ENCODE peak calls at places on chromosomes 12 and 14, in seven cellular contexts. A is Peyer's patch, Y is prostate gland, O is heart left ventricle, H is BJ, K is astrocyte of the spinal cord, U is HFFc6. Z is an unnamed sample.

GRCh38 chr12:131723532-131723931 is 12.6 kb downstream of the SFSWAP start:
- DNase-seq in A (no peak), Y (no peak), O (no peak), H (no peak), K (no peak), U (no peak), Z (no peak)

GRCh38 chr12:34401659-34402227 is 379.4 kb downstream of the ALG10 start:
- DNase-seq in A (peak), Y (peak), O (peak), H (no peak), K (no peak), U (no peak), Z (no peak)

GRCh38 chr14:25056688-25057078 is 6.7 kb upstream of the STXBP6 start:
- DNase-seq in A (no peak), Y (no peak), O (no peak), H (no peak), K (no peak), U (no peak), Z (no peak)

GRCh38 chr12:94769040-94769420 is 118.7 kb upstream of the TMCC3 start:
- DNase-seq in A (peak), Y (no peak), O (no peak), H (no peak), K (no peak), U (no peak), Z (peak)

GRCh38 chr12:128947199-128947598 is 93.9 kb downstream of the GLT1D1 start:
- DNase-seq in A (no peak), Y (no peak), O (no peak), H (no peak), K (no peak), U (no peak), Z (no peak)

GRCh38 chr12:112543666-112544185 is 125.0 kb downstream of the PTPN11 start:
- DNase-seq in A (no peak), Y (no peak), O (no peak), H (no peak), K (no peak), U (no peak), Z (no peak)

GRCh38 chr14:75282166-75282547 is 3.5 kb downstream of the FOS start:
- DNase-seq in A (no peak), Y (no peak), O (no peak), H (no peak), K (peak), U (no peak), Z (no peak)

GRCh38 chr14:36781897-36782296 is 120.2 kb downstream of the PAX9 start:
- DNase-seq in A (no peak), Y (no peak), O (no peak), H (no peak), K (no peak), U (no peak), Z (no peak)

GRCh38 chr14:86761611-86762010 is 1231.4 kb downstream of the GALC start:
- DNase-seq in A (no peak), Y (no peak), O (no peak), H (no peak), K (no peak), U (no peak), Z (no peak)

GRCh38 chr12:74689929-74690328 is 152.3 kb downstream of the ATXN7L3B start:
- DNase-seq in A (no peak), Y (no peak), O (no peak), H (no peak), K (no peak), U (no peak), Z (no peak)
- TF ChIP-seq CTCF in A (no peak), Y (no peak), O (no peak), H (no peak), K (no peak), U (no peak), Z (no peak)

DNA sequence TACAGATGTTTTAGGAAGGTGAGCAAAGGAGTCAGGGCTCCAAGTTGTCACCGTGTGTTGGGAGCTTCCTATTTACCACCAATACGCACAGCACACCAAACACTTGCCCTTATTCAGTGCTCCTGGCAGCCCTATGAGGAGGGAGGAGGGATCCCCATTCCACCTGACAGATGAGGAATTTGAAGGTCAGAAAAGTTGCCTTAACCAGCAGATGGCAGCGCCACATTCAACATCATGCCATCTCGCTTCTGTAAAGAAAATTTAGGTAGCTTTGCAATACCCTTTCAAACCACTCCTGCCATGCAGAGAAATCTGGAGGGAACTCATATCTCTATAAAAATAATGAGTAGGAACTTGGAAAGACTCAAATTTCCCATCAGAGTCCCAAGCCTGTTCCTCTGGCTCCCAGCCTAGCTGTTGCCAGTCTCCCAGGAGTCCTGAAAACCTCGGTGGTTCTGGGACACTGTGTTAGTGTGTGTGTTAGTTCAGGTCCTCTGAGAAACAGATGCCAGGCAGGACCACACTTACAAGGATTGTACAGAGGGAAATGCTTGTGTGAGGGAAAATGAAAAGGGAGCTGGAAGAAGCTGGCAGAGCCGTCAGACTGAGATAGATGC is 410.5 kb downstream of the MED13L start:
- DNase-seq in A (no peak), Y (peak), O (no peak), H (no peak), K (no peak), U (no peak), Z (no peak)
- TF ChIP-seq CTCF in A (no peak), Y (peak), O (no peak), H (no peak), K (no peak), U (peak), Z (no peak)

DNA sequence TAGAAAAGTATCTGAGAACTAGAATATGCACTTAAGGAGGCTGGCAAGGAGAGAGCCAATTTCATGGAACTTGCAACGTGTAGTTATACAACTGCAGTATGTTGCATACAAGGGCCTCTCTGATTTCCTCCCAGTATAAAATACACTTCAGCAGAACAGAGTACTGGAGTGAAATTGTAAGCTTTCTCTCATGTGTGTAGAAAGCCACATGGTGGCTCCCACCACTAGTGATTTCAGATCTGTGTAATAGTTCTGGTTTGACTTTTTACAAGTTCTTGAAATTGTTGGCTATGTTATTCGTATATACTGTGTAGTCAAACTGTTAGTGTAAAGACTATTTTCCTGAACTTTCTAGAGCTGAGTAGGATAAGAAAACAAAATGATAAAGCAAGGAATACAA is 16.4 kb upstream of the LMO3 start:
- DNase-seq in A (no peak), Y (no peak), O (no peak), H (no peak), K (no peak), U (no peak), Z (no peak)
- TF ChIP-seq CTCF in A (no peak), Y (no peak), O (no peak), H (no peak), K (no peak), U (no peak), Z (no peak)

DNA sequence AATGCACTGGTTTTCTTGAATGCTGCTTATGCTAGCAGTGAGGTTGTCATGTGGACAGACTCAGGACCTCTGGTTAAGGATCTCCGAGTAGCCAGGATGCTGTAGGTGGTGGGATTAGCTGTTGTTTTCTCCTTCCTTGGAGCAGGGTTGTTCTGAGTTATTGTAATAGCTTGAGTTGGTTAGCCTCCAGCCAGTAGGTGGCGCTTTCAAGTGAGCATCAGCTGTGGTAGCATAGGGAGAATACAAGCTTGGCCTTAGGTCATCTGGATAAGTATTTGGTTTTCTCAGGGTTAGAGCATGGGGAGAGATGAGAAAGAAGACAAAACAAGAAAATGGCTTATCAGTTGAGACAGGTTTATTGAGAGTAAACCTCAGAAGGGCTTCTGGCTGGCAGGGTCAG is 299.7 kb upstream of the FBXO33 start:
- DNase-seq in A (no peak), Y (no peak), O (no peak), H (no peak), K (no peak), U (no peak), Z (no peak)
- TF ChIP-seq CTCF in A (peak), Y (no peak), O (no peak), H (no peak), K (peak), U (peak), Z (no peak)

DNA sequence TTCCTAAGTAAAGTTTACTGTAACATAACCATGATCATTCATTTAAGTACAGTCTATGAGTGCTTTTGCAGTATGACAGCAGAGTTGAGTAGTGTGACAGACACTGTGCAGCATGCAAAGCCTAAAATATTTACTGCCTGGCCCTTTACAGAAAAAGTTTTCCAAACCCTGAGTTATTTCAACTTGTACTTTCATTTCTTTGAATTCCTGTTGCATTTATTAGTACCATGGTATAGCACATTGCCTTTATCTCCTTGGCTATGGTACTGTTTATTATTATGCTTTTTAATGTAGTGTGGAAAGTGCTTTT is 6.2 kb downstream of the ARHGAP5 start:
- DNase-seq in A (no peak), Y (no peak), O (no peak), H (no peak), K (no peak), U (no peak), Z (no peak)
- TF ChIP-seq CTCF in A (no peak), Y (no peak), O (no peak), H (no peak), K (no peak), U (no peak), Z (no peak)

GRCh38 chr12:22598141-22598762 is 26.7 kb upstream of the ETNK1 start:
- DNase-seq in A (no peak), Y (no peak), O (no peak), H (no peak), K (no peak), U (no peak), Z (no peak)
- TF ChIP-seq CTCF in A (no peak), Y (no peak), O (no peak), H (no peak), K (no peak), U (no peak), Z (no peak)

DNA sequence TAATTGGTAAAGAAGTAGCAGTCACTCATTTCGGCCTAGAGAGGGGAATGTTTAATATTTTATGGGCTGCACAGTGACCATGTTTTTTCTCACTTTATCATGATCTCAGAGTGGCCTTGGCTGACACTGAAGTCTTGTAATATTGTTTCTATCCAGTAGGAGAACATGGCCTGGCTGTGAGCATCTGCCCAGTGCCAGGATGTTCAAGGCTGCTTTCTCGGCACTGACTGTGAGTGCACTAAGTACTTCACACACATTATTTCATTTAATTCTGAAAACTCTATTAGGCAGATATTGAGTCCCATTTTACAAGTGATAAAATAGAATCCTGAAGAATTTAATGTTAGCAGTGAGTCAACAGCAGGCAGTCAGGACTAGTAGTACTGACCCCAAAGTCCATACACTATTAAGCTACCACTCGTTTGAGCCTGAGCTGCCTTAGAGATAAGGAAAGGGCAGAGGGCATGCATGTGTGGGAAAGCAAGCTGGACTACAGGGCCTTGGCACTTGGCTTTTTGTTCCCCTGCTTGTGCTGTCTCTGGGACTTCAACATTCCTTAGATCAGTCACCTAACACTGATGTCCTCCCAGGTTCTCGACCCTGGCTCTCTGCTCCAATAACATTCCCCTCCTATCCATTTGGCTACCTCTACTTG is 42.2 kb upstream of the APPL2 start:
- DNase-seq in A (no peak), Y (no peak), O (no peak), H (no peak), K (no peak), U (peak), Z (peak)
- TF ChIP-seq CTCF in A (no peak), Y (no peak), O (no peak), H (peak), K (peak), U (peak), Z (peak)

DNA sequence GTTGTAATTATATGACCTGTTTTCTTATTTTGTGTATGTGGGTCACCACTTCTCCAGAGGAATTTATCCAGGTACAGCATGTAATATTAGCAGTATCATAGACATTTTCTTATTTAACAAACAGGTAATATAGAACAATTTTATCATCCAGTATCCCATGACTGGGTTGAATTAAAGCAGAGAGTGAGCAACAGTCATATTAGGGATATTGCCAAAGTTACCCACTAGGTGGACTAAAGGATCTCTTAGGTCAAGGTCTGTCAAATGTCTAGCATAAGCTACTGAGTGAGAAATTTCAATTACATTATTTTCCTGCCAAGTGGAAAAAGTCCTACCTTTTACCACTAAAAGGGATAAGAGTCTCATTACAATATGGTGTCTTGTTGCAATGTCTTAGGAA is 62.1 kb upstream of the TRIM9 start:
- DNase-seq in A (no peak), Y (no peak), O (no peak), H (no peak), K (no peak), U (no peak), Z (peak)
- TF ChIP-seq CTCF in A (peak), Y (no peak), O (no peak), H (peak), K (peak), U (peak), Z (peak)

DNA sequence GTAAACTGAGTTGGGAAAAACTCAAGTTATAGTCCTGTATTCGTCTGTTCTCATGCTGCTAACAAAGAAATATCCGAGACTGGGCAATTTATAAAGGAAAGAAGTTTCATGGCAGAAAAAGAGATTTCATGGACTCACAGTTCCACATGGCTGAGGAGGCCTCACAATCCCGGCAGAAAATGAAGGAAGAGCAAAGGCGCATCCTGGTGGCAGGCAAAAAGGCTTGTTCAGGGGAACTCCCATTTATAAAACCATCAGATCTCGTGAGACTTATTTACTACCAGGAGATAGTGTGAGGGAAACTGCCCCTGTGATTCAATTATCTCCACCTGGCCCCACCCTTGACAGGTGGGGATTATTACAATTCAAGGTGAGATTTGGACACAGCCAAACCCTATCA is 292.6 kb upstream of the SYT1 start:
- DNase-seq in A (no peak), Y (no peak), O (no peak), H (no peak), K (no peak), U (no peak), Z (no peak)
- TF ChIP-seq CTCF in A (no peak), Y (no peak), O (no peak), H (no peak), K (no peak), U (no peak), Z (no peak)